ENCODE peak calls at places on chromosomes 16 and 17, in four cellular contexts. One of them, this sample, is unnamed.

GRCh38 chr17:14048169-14048568 is 21.1 kb upstream of the COX10 start:
- DNase-seq in psoas muscle: no peak
- DNase-seq in thoracic aorta: no peak
- DNase-seq in NCI-H1436 treated with DMSO at 0.1 percent for 48 hours: no peak
- DNase-seq in this sample: no peak

GRCh38 chr17:55521193-55521592 is 9.9 kb upstream of the SMIM36 start:
- DNase-seq in psoas muscle: no peak
- DNase-seq in thoracic aorta: no peak
- DNase-seq in NCI-H1436 treated with DMSO at 0.1 percent for 48 hours: no peak
- DNase-seq in this sample: no peak

GRCh38 chr17:68491864-68492263 is 20.4 kb upstream of the PRKAR1A start:
- DNase-seq in psoas muscle: peak; percentile 64
- DNase-seq in thoracic aorta: no peak
- DNase-seq in NCI-H1436 treated with DMSO at 0.1 percent for 48 hours: no peak
- DNase-seq in this sample: no peak

GRCh38 chr17:394718-395095 is 42.1 kb upstream of the RPH3AL start:
- DNase-seq in psoas muscle: no peak
- DNase-seq in thoracic aorta: no peak
- DNase-seq in NCI-H1436 treated with DMSO at 0.1 percent for 48 hours: no peak
- DNase-seq in this sample: no peak

GRCh38 chr17:82332669-82333278 is 792 bp downstream of the SECTM1 start:
- DNase-seq in psoas muscle: no peak
- DNase-seq in thoracic aorta: no peak
- DNase-seq in NCI-H1436 treated with DMSO at 0.1 percent for 48 hours: no peak
- DNase-seq in this sample: no peak

GRCh38 chr16:85432606-85433005 is 180.5 kb upstream of the GSE1 start:
- DNase-seq in psoas muscle: no peak
- DNase-seq in thoracic aorta: no peak
- DNase-seq in NCI-H1436 treated with DMSO at 0.1 percent for 48 hours: no peak
- DNase-seq in this sample: no peak

GRCh38 chr17:11511696-11512095 is 86.6 kb upstream of the DNAH9 start:
- DNase-seq in psoas muscle: no peak
- DNase-seq in thoracic aorta: no peak
- DNase-seq in NCI-H1436 treated with DMSO at 0.1 percent for 48 hours: no peak
- DNase-seq in this sample: no peak

GRCh38 chr16:29854520-29855100 is 8.4 kb downstream of the CDIPT start:
- DNase-seq in psoas muscle: no peak
- DNase-seq in thoracic aorta: no peak
- DNase-seq in NCI-H1436 treated with DMSO at 0.1 percent for 48 hours: no peak
- DNase-seq in this sample: no peak

GRCh38 chr17:50944054-50944901 is 78.1 kb upstream of the TOB1 start:
- DNase-seq in psoas muscle: peak; percentile 92
- DNase-seq in thoracic aorta: no peak
- DNase-seq in NCI-H1436 treated with DMSO at 0.1 percent for 48 hours: peak; percentile 50
- DNase-seq in this sample: peak; percentile 62

GRCh38 chr16:68086336-68086821 is 1.2 kb downstream of the NFATC3 start:
- DNase-seq in psoas muscle: no peak
- DNase-seq in thoracic aorta: no peak
- DNase-seq in NCI-H1436 treated with DMSO at 0.1 percent for 48 hours: no peak
- DNase-seq in this sample: no peak

GRCh38 chr16:57592591-57593003 is 35.8 kb upstream of the ADGRG1 start:
- DNase-seq in psoas muscle: no peak
- DNase-seq in thoracic aorta: no peak
- DNase-seq in NCI-H1436 treated with DMSO at 0.1 percent for 48 hours: no peak
- DNase-seq in this sample: peak; percentile 50

GRCh38 chr17:39144414-39144813 is 7.0 kb downstream of the PLXDC1 start:
- DNase-seq in psoas muscle: peak; percentile 95
- DNase-seq in thoracic aorta: no peak
- DNase-seq in NCI-H1436 treated with DMSO at 0.1 percent for 48 hours: no peak
- DNase-seq in this sample: no peak

GRCh38 chr17:76388966-76389888 is 4.8 kb downstream of the SPHK1 start:
- DNase-seq in psoas muscle: no peak
- DNase-seq in thoracic aorta: no peak
- DNase-seq in NCI-H1436 treated with DMSO at 0.1 percent for 48 hours: no peak
- DNase-seq in this sample: no peak

GRCh38 chr17:61221597-61222471 is 177.8 kb upstream of the TBX2 start:
- DNase-seq in psoas muscle: no peak
- DNase-seq in thoracic aorta: no peak
- DNase-seq in NCI-H1436 treated with DMSO at 0.1 percent for 48 hours: no peak
- DNase-seq in this sample: no peak